ENCODE peak calls at places on chromosomes 7 and 10, in seven cellular contexts. N is mesenchymal stem cell, V is trophoblast cell, X is IMR-90, F is H9, S is H1, C is neuronal stem cell. J is an unnamed sample.
A peak's percentile ranks its signal among the peaks of the same experiment; 100 is the strongest.

GRCh38 chr10:93475871-93476270 is 6.3 kb downstream of the MYOF start:
- DNase-seq in N (peak; percentile 56), V (peak; percentile 67), S (no peak), C (no peak), F (no peak), X (peak; percentile 74), J (peak; percentile 75)

GRCh38 chr7:5677538-5678294 is 103.7 kb downstream of the RNF216 start:
- DNase-seq in N (peak; percentile 82), C (peak; percentile 54), V (peak; percentile 41), S (no peak), F (peak; percentile 78), X (peak; percentile 78), J (peak; percentile 82)

GRCh38 chr10:126564297-126564888 is 106.1 kb downstream of the C10orf90 start:
- DNase-seq in S (no peak), N (no peak), C (no peak), X (no peak), F (no peak), V (no peak), J (no peak)

GRCh38 chr7:28351450-28351849 is 60.9 kb upstream of the CREB5 start:
- DNase-seq in F (no peak), V (no peak), X (no peak), S (no peak), N (no peak), C (no peak), J (no peak)

GRCh38 chr10:62177111-62177510 is 91.5 kb downstream of the RTKN2 start:
- DNase-seq in F (no peak), X (no peak), C (no peak), N (no peak), S (no peak), V (no peak), J (no peak)

GRCh38 chr7:36965625-36966024 is 241.3 kb upstream of the AOAH start:
- DNase-seq in N (no peak), S (no peak), V (no peak), C (no peak), F (no peak), X (no peak), J (no peak)

GRCh38 chr7:120586561-120586960 is 271.4 kb downstream of the TSPAN12 start:
- DNase-seq in X (no peak), V (no peak), S (no peak), F (no peak), C (no peak), N (peak; percentile 11), J (no peak)

GRCh38 chr10:99341860-99342517 is 12.8 kb downstream of the CNNM1 start:
- DNase-seq in X (peak; percentile 45), V (no peak), F (no peak), S (no peak), C (no peak), N (peak; percentile 63), J (peak; percentile 72)

GRCh38 chr10:18140957-18141888 is 999 bp downstream of the CACNB2 start:
- DNase-seq in X (no peak), V (no peak), F (peak; percentile 34), C (no peak), S (no peak), N (no peak), J (peak; percentile 63)

GRCh38 chr7:127359011-127359410 is 33.5 kb downstream of the ZNF800 start:
- DNase-seq in N (no peak), X (no peak), S (no peak), C (no peak), F (no peak), V (peak; percentile 38), J (peak; percentile 64)

GRCh38 chr7:26485421-26486019 is 193.9 kb downstream of the SNX10 start:
- DNase-seq in X (no peak), S (no peak), F (no peak), V (no peak), N (peak; percentile 19), C (no peak), J (no peak)

GRCh38 chr7:43758861-43759683 is 592 bp downstream of the BLVRA start:
- DNase-seq in V (no peak), X (peak; percentile 31), N (peak; percentile 64), C (peak; percentile 29), S (no peak), F (no peak), J (peak; percentile 40)

GRCh38 chr7:111750168-111750715 is 187.9 kb upstream of the IMMP2L start:
- DNase-seq in V (no peak), F (no peak), N (peak; percentile 37), X (no peak), S (no peak), C (no peak), J (peak; percentile 8)

GRCh38 chr7:79034733-79035132 is 418.7 kb downstream of the MAGI2 start:
- DNase-seq in N (no peak), X (no peak), S (no peak), F (no peak), C (no peak), V (no peak), J (no peak)

GRCh38 chr7:6654113-6654841 is 17.2 kb downstream of the ZNF316 start:
- DNase-seq in V (no peak), N (no peak), F (no peak), C (no peak), X (no peak), S (no peak), J (no peak)

GRCh38 chr7:28355553-28356319 is 56.6 kb upstream of the CREB5 start:
- DNase-seq in C (no peak), N (peak; percentile 10), F (no peak), X (no peak), S (no peak), V (no peak), J (no peak)

GRCh38 chr10:70477661-70478162 is 855 bp upstream of the PALD1 start:
- DNase-seq in V (no peak), S (no peak), F (no peak), C (no peak), N (no peak), X (peak; percentile 18), J (peak; percentile 65)

GRCh38 chr10:44647877-44648542 is 263.1 kb upstream of the CXCL12 start:
- DNase-seq in C (no peak), V (no peak), S (no peak), X (peak; percentile 71), N (no peak), F (no peak), J (no peak)

GRCh38 chr10:13512564-13512963 is 16.2 kb downstream of the BEND7 start:
- DNase-seq in F (no peak), X (no peak), N (no peak), V (no peak), C (no peak), S (no peak), J (no peak)

GRCh38 chr10:13517675-13518074 is 11.1 kb downstream of the BEND7 start:
- DNase-seq in X (no peak), N (no peak), V (no peak), C (no peak), S (no peak), F (no peak), J (no peak)

GRCh38 chr10:13516176-13516575 is 12.6 kb downstream of the BEND7 start:
- DNase-seq in C (no peak), F (no peak), N (no peak), X (no peak), V (no peak), S (no peak), J (no peak)

GRCh38 chr10:13518076-13518692 is 10.6 kb downstream of the BEND7 start:
- DNase-seq in S (no peak), C (no peak), V (no peak), N (peak; percentile 19), F (peak; percentile 61), X (peak; percentile 22), J (peak; percentile 43)

GRCh38 chr10:13515467-13515866 is 13.3 kb downstream of the BEND7 start:
- DNase-seq in F (no peak), V (no peak), C (no peak), X (no peak), S (no peak), N (no peak), J (no peak)
- H3K23ac ChIP-seq in F (no peak overlapping the region), V (no peak overlapping the region), C (peak overlapping the region; percentile 34), X (no peak overlapping the region), S (no peak overlapping the region), N (no peak overlapping the region), J (no peak overlapping the region)

GRCh38 chr10:102802920-102803534 is 34.2 kb downstream of the CYP17A1 start:
- DNase-seq in F (peak; percentile 83), S (peak; percentile 61), X (peak; percentile 99), C (no peak), V (peak; percentile 42), N (peak; percentile 99), J (peak; percentile 82)

GRCh38 chr10:102800601-102801335 is 36.4 kb downstream of the CYP17A1 start:
- DNase-seq in C (no peak), S (no peak), V (peak; percentile 38), N (no peak), F (no peak), X (no peak), J (peak; percentile 17)

GRCh38 chr10:102801496-102801895 is 35.7 kb downstream of the CYP17A1 start:
- DNase-seq in C (no peak), N (peak; percentile 78), F (peak; percentile 49), V (peak; percentile 42), X (no peak), S (no peak), J (peak; percentile 68)

GRCh38 chr10:102801978-102802377 is 35.2 kb downstream of the CYP17A1 start:
- DNase-seq in V (no peak), F (no peak), X (no peak), C (no peak), N (peak; percentile 27), S (no peak), J (peak; percentile 34)

GRCh38 chr10:102804382-102804781 is 32.8 kb downstream of the CYP17A1 start:
- DNase-seq in C (no peak), N (no peak), F (no peak), X (no peak), S (no peak), V (no peak), J (no peak)
- H3K4me1 ChIP-seq in C (peaks cover 9% of the 10 kb centered on the region), N (peaks cover 11% of the 10 kb centered on the region), F (peaks cover 20% of the 10 kb centered on the region), X (peaks cover 12% of the 10 kb centered on the region), S (peaks cover 29% of the 10 kb centered on the region), V (peaks cover 44% of the 10 kb centered on the region), J (peaks cover 21% of the 10 kb centered on the region)

GRCh38 chr10:28280652-28281051 is 22.2 kb downstream of the MPP7 start:
- DNase-seq in X (peak; percentile 51), C (no peak), F (no peak), S (no peak), V (no peak), N (no peak), J (no peak)

GRCh38 chr10:28282341-28282740 is 20.5 kb downstream of the MPP7 start:
- DNase-seq in X (no peak), V (no peak), S (no peak), N (no peak), F (no peak), C (peak; percentile 43), J (no peak)

GRCh38 chr10:28283251-28283650 is 19.6 kb downstream of the MPP7 start:
- DNase-seq in S (no peak), C (no peak), V (no peak), X (no peak), F (no peak), N (no peak), J (no peak)

GRCh38 chr10:28279878-28280277 is 23.0 kb downstream of the MPP7 start:
- DNase-seq in S (no peak), F (no peak), X (no peak), C (no peak), N (no peak), V (no peak), J (no peak)

GRCh38 chr10:28281726-28282325 is 21.0 kb downstream of the MPP7 start:
- DNase-seq in C (peak; percentile 15), V (no peak), F (no peak), N (no peak), X (no peak), S (no peak), J (no peak)
- H3K27ac ChIP-seq in C (peak overlapping the region; percentile 71), V (no peak overlapping the region), F (no peak overlapping the region), N (no peak overlapping the region), X (no peak overlapping the region), S (no peak overlapping the region), J (no peak overlapping the region)

GRCh38 chr7:14013880-14014279 is 24.4 kb upstream of the ETV1 start:
- DNase-seq in V (no peak), N (no peak), F (no peak), C (no peak), S (no peak), X (peak; percentile 11), J (no peak)
- H3K23ac ChIP-seq in V (no peak overlapping the region), N (no peak overlapping the region), F (no peak overlapping the region), C (no peak overlapping the region), S (no peak overlapping the region), X (no peak overlapping the region), J (no peak overlapping the region)